ENCODE peak calls at places on chromosomes 2 and 18, in seven cellular contexts. One of them, this sample, is unnamed.

GRCh38 chr2:17754773-17755425 is 961 bp downstream of the GEN1 start:
- DNase-seq in PC-3: peak
- DNase-seq in GM20000: no peak
- DNase-seq in fibroblast of pulmonary artery: peak
- DNase-seq in BE2C: no peak
- DNase-seq in choroid plexus epithelial cell: peak
- DNase-seq in right lobe of liver: no peak
- DNase-seq in this sample: peak

GRCh38 chr2:58708565-58708964 is 467.4 kb upstream of the FANCL start:
- DNase-seq in PC-3: no peak
- DNase-seq in GM20000: no peak
- DNase-seq in fibroblast of pulmonary artery: no peak
- DNase-seq in BE2C: no peak
- DNase-seq in choroid plexus epithelial cell: no peak
- DNase-seq in right lobe of liver: no peak
- DNase-seq in this sample: no peak

GRCh38 chr2:216222650-216223352 is 113.7 kb downstream of the XRCC5 start:
- DNase-seq in PC-3: peak
- DNase-seq in GM20000: peak
- DNase-seq in fibroblast of pulmonary artery: peak
- DNase-seq in BE2C: no peak
- DNase-seq in choroid plexus epithelial cell: peak
- DNase-seq in right lobe of liver: no peak
- DNase-seq in this sample: peak

GRCh38 chr2:20227894-20228505 is 3.1 kb upstream of the SDC1 start:
- DNase-seq in PC-3: no peak
- DNase-seq in GM20000: no peak
- DNase-seq in fibroblast of pulmonary artery: no peak
- DNase-seq in BE2C: no peak
- DNase-seq in choroid plexus epithelial cell: no peak
- DNase-seq in right lobe of liver: no peak
- DNase-seq in this sample: no peak

GRCh38 chr2:85215074-85216050 is 82.2 kb downstream of the TCF7L1 start:
- DNase-seq in PC-3: no peak
- DNase-seq in GM20000: no peak
- DNase-seq in fibroblast of pulmonary artery: peak
- DNase-seq in BE2C: peak
- DNase-seq in choroid plexus epithelial cell: peak
- DNase-seq in right lobe of liver: peak
- DNase-seq in this sample: peak

GRCh38 chr18:811192-812122 is 585 bp downstream of the YES1 start:
- DNase-seq in PC-3: peak
- DNase-seq in GM20000: peak
- DNase-seq in fibroblast of pulmonary artery: peak
- DNase-seq in BE2C: no peak
- DNase-seq in choroid plexus epithelial cell: peak
- DNase-seq in right lobe of liver: peak
- DNase-seq in this sample: peak

GRCh38 chr2:3168230-3168891 is 209.3 kb downstream of the EIPR1 start:
- DNase-seq in PC-3: peak
- DNase-seq in GM20000: no peak
- DNase-seq in fibroblast of pulmonary artery: peak
- DNase-seq in BE2C: no peak
- DNase-seq in choroid plexus epithelial cell: peak
- DNase-seq in right lobe of liver: peak
- DNase-seq in this sample: peak

GRCh38 chr2:225103737-225104141 is 61.5 kb upstream of the DOCK10 start:
- DNase-seq in PC-3: peak
- DNase-seq in GM20000: no peak
- DNase-seq in fibroblast of pulmonary artery: peak
- DNase-seq in BE2C: no peak
- DNase-seq in choroid plexus epithelial cell: peak
- DNase-seq in right lobe of liver: no peak
- DNase-seq in this sample: peak

GRCh38 chr2:171318463-171318934 is 115.3 kb downstream of the METTL8 start:
- DNase-seq in PC-3: no peak
- DNase-seq in GM20000: no peak
- DNase-seq in fibroblast of pulmonary artery: peak
- DNase-seq in BE2C: no peak
- DNase-seq in choroid plexus epithelial cell: no peak
- DNase-seq in right lobe of liver: no peak
- DNase-seq in this sample: no peak

GRCh38 chr2:119142822-119143221 is 15.7 kb downstream of the C1QL2 start:
- DNase-seq in PC-3: no peak
- DNase-seq in GM20000: no peak
- DNase-seq in fibroblast of pulmonary artery: no peak
- DNase-seq in BE2C: no peak
- DNase-seq in choroid plexus epithelial cell: no peak
- DNase-seq in right lobe of liver: no peak
- DNase-seq in this sample: no peak

GRCh38 chr18:8151176-8151575 is 458.1 kb upstream of the RAB12 start:
- DNase-seq in PC-3: no peak
- DNase-seq in GM20000: no peak
- DNase-seq in fibroblast of pulmonary artery: no peak
- DNase-seq in BE2C: no peak
- DNase-seq in choroid plexus epithelial cell: peak
- DNase-seq in right lobe of liver: no peak
- DNase-seq in this sample: no peak

GRCh38 chr2:174614261-174614660 is 16.7 kb upstream of the WIPF1 start:
- DNase-seq in PC-3: peak
- DNase-seq in GM20000: no peak
- DNase-seq in fibroblast of pulmonary artery: peak
- DNase-seq in BE2C: no peak
- DNase-seq in choroid plexus epithelial cell: peak
- DNase-seq in right lobe of liver: no peak
- DNase-seq in this sample: peak

GRCh38 chr2:206031162-206031784 is 54.7 kb downstream of the INO80D start:
- DNase-seq in PC-3: peak
- DNase-seq in GM20000: peak
- DNase-seq in fibroblast of pulmonary artery: peak
- DNase-seq in BE2C: no peak
- DNase-seq in choroid plexus epithelial cell: no peak
- DNase-seq in right lobe of liver: no peak
- DNase-seq in this sample: peak

GRCh38 chr2:220847587-220847986 is 724.5 kb downstream of the EPHA4 start:
- DNase-seq in PC-3: peak
- DNase-seq in GM20000: no peak
- DNase-seq in fibroblast of pulmonary artery: peak
- DNase-seq in BE2C: no peak
- DNase-seq in choroid plexus epithelial cell: peak
- DNase-seq in right lobe of liver: no peak
- DNase-seq in this sample: peak

GRCh38 chr18:6057604-6058003 is 162.3 kb upstream of the TMEM200C start:
- DNase-seq in PC-3: peak
- DNase-seq in GM20000: no peak
- DNase-seq in fibroblast of pulmonary artery: peak
- DNase-seq in BE2C: no peak
- DNase-seq in choroid plexus epithelial cell: peak
- DNase-seq in right lobe of liver: no peak
- DNase-seq in this sample: peak

GRCh38 chr2:181104512-181105121 is 124.2 kb downstream of the UBE2E3 start:
- DNase-seq in PC-3: peak
- DNase-seq in GM20000: peak
- DNase-seq in fibroblast of pulmonary artery: peak
- DNase-seq in BE2C: peak
- DNase-seq in choroid plexus epithelial cell: peak
- DNase-seq in right lobe of liver: no peak
- DNase-seq in this sample: peak

DNA sequence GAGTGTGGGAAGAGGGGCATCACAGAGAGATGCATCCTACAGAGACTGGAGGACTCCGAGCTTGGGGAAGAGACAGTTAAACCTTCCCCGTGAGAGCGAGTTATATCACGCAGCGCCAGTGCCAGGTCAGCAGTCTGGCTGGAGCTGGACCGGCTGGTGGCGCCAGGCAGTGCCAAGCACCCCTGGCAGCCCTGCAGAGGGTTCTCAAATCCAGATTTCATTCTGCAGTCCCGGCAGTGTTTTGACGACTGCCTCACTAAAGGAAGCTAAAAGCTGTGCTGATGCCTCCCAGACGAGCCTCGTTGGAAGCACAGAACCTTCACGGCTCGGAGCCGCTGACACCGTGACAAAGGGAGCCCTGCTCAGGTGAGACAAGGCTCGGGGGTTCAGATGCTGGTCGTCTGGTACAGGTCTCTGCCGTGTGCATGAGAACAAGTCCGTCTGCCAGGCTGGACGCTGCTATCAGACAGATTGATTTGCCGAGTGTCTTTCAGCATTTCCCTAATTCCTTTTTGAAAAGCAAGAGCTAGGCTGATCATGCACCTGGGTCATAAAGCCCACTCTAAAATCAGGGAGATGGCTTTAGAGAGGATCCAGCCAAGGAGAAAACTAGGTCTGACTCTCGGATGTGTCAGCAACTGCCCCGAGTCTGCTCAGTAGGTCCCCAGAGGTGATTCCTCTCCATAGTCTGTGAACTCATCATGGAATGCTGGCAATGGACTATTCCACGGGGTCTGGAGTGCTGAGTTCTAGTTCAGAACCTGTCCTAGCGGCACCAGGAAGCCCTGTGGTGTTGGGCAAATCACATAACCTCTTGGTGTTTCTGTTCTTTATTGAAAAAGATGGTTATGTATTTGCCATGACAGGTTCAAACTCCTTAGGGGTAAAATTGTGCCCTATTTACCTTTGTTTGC is 240.6 kb downstream of the SOX11 start:
- DNase-seq in PC-3: no peak
- DNase-seq in GM20000: no peak
- DNase-seq in fibroblast of pulmonary artery: no peak
- DNase-seq in BE2C: no peak
- DNase-seq in choroid plexus epithelial cell: no peak
- DNase-seq in right lobe of liver: no peak
- DNase-seq in this sample: no peak
- TF ChIP-seq CTCF in PC-3: no peak
- TF ChIP-seq CTCF in GM20000: no peak
- TF ChIP-seq CTCF in fibroblast of pulmonary artery: no peak
- TF ChIP-seq CTCF in BE2C: no peak
- TF ChIP-seq CTCF in choroid plexus epithelial cell: no peak
- TF ChIP-seq CTCF in right lobe of liver: no peak
- TF ChIP-seq CTCF in this sample: no peak

GRCh38 chr2:75099521-75099922 is 99.8 kb downstream of the TACR1 start:
- DNase-seq in PC-3: peak
- DNase-seq in GM20000: no peak
- DNase-seq in fibroblast of pulmonary artery: no peak
- DNase-seq in BE2C: no peak
- DNase-seq in choroid plexus epithelial cell: no peak
- DNase-seq in right lobe of liver: no peak
- DNase-seq in this sample: no peak

GRCh38 chr2:75100011-75100680 is 99.2 kb downstream of the TACR1 start:
- DNase-seq in PC-3: peak
- DNase-seq in GM20000: no peak
- DNase-seq in fibroblast of pulmonary artery: peak
- DNase-seq in BE2C: no peak
- DNase-seq in choroid plexus epithelial cell: peak
- DNase-seq in right lobe of liver: no peak
- DNase-seq in this sample: peak

GRCh38 chr2:75102011-75102410 is 97.3 kb downstream of the TACR1 start:
- DNase-seq in PC-3: no peak
- DNase-seq in GM20000: no peak
- DNase-seq in fibroblast of pulmonary artery: no peak
- DNase-seq in BE2C: no peak
- DNase-seq in choroid plexus epithelial cell: no peak
- DNase-seq in right lobe of liver: no peak
- DNase-seq in this sample: no peak

GRCh38 chr2:75100691-75101236 is 98.6 kb downstream of the TACR1 start:
- DNase-seq in PC-3: no peak
- DNase-seq in GM20000: no peak
- DNase-seq in fibroblast of pulmonary artery: no peak
- DNase-seq in BE2C: no peak
- DNase-seq in choroid plexus epithelial cell: no peak
- DNase-seq in right lobe of liver: no peak
- DNase-seq in this sample: peak

GRCh38 chr2:75098856-75099255 is 100.5 kb downstream of the TACR1 start:
- DNase-seq in PC-3: peak
- DNase-seq in GM20000: peak
- DNase-seq in fibroblast of pulmonary artery: peak
- DNase-seq in BE2C: peak
- DNase-seq in choroid plexus epithelial cell: peak
- DNase-seq in right lobe of liver: no peak
- DNase-seq in this sample: peak
- TF ChIP-seq CTCF in PC-3: peak
- TF ChIP-seq CTCF in GM20000: peak
- TF ChIP-seq CTCF in fibroblast of pulmonary artery: peak
- TF ChIP-seq CTCF in BE2C: peak
- TF ChIP-seq CTCF in choroid plexus epithelial cell: peak
- TF ChIP-seq CTCF in right lobe of liver: peak
- TF ChIP-seq CTCF in this sample: peak

DNA sequence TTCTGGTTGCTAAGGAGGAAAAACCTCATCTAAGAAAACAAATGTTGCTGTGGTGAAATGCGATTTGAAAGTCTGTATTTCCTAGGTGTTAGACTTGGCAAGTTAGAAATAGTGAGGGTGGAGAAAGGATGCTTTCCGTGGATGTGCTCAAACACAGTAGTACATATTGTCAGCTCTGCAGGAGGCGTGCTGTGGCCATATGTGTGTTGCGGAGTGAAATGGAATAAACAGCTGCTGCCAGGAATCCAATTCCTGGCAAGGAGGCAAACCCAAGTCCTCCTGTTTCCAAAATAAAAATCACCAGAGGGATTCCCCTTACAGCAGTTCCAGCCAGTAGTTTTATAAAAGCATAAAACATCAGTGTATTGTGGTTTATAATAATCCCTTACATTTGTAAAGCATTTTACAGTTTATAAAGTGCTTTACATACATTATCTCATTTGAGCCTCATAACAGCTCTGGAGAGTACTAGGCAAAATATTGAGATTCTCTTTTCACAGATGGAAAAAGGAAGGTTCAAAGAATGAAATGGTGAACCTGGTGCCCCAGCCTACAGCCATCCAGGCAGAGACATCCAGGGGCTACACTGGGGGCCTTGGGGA is 205.8 kb downstream of the AGPS start:
- DNase-seq in PC-3: no peak
- DNase-seq in GM20000: no peak
- DNase-seq in fibroblast of pulmonary artery: peak
- DNase-seq in BE2C: no peak
- DNase-seq in choroid plexus epithelial cell: peak
- DNase-seq in right lobe of liver: no peak
- DNase-seq in this sample: peak
- TF ChIP-seq CTCF in PC-3: no peak
- TF ChIP-seq CTCF in GM20000: no peak
- TF ChIP-seq CTCF in fibroblast of pulmonary artery: no peak
- TF ChIP-seq CTCF in BE2C: no peak
- TF ChIP-seq CTCF in choroid plexus epithelial cell: no peak
- TF ChIP-seq CTCF in right lobe of liver: no peak
- TF ChIP-seq CTCF in this sample: no peak

GRCh38 chr2:134745023-134745422 is 26.2 kb upstream of the TMEM163 start:
- DNase-seq in PC-3: no peak
- DNase-seq in GM20000: no peak
- DNase-seq in fibroblast of pulmonary artery: no peak
- DNase-seq in BE2C: no peak
- DNase-seq in choroid plexus epithelial cell: no peak
- DNase-seq in right lobe of liver: no peak
- DNase-seq in this sample: peak
- TF ChIP-seq CTCF in PC-3: no peak
- TF ChIP-seq CTCF in GM20000: no peak
- TF ChIP-seq CTCF in fibroblast of pulmonary artery: no peak
- TF ChIP-seq CTCF in BE2C: no peak
- TF ChIP-seq CTCF in choroid plexus epithelial cell: no peak
- TF ChIP-seq CTCF in right lobe of liver: no peak
- TF ChIP-seq CTCF in this sample: no peak

This sample was measured in cardiac fibroblast.